ENCODE peak calls at places on chromosomes 11 and 22, in nine cellular contexts. L is spleen, A is H1, P is left lung, I is K562, X is PC-9, N is body of pancreas, Z is PC-3, R is mucosa of descending colon. K is an unnamed sample. For H3K4me1, the result is how much of the 10 kb centered on the place peaks cover.

GRCh38 chr11:6457581-6458320 is 16.0 kb downstream of the TRIM3 start:
- DNase-seq in L (no peak), A (no peak), P (peak), I (no peak), X (no peak), N (no peak), Z (no peak), R (no peak), K (no peak)

GRCh38 chr22:31980628-31981027 is 36.3 kb downstream of the YWHAH start:
- DNase-seq in L (no peak), A (no peak), P (no peak), I (no peak), X (no peak), N (no peak), Z (no peak), R (no peak), K (no peak)

GRCh38 chr11:8370812-8371515 is 107.3 kb upstream of the LMO1 start:
- DNase-seq in L (no peak), A (no peak), P (no peak), I (no peak), X (no peak), N (no peak), Z (no peak), R (no peak), K (no peak)

GRCh38 chr11:5521540-5521939 is 5.0 kb upstream of the UBQLNL start:
- DNase-seq in L (no peak), A (no peak), P (no peak), I (no peak), X (no peak), N (no peak), Z (peak), R (no peak), K (no peak)

GRCh38 chr11:1207451-1208360 is 15.2 kb upstream of the MUC5B start:
- DNase-seq in L (peak), A (no peak), P (peak), I (no peak), X (no peak), N (peak), Z (no peak), R (peak), K (no peak)

GRCh38 chr11:47147250-47147649 is 29.4 kb downstream of the ARFGAP2 start:
- DNase-seq in L (no peak), A (no peak), P (no peak), I (no peak), X (no peak), N (no peak), Z (no peak), R (no peak), K (no peak)

GRCh38 chr11:790721-791564 is 1.1 kb upstream of the CEND1 start:
- DNase-seq in L (peak), A (no peak), P (no peak), I (no peak), X (no peak), N (no peak), Z (no peak), R (no peak), K (no peak)

GRCh38 chr22:36279219-36279666 is 26.3 kb downstream of the APOL1 start:
- DNase-seq in L (no peak), A (no peak), P (no peak), I (no peak), X (peak), N (no peak), Z (no peak), R (no peak), K (no peak)

GRCh38 chr22:23070418-23071162 is at the start of gene GNAZ:
- DNase-seq in L (peak), A (no peak), P (peak), I (no peak), X (no peak), N (peak), Z (no peak), R (peak), K (no peak)

GRCh38 chr11:11973361-11973800 is 35.0 kb downstream of the DKK3 start:
- DNase-seq in L (no peak), A (no peak), P (no peak), I (no peak), X (no peak), N (peak), Z (no peak), R (no peak), K (no peak)

GRCh38 chr11:2886191-2886894 is 768 bp upstream of the CDKN1C start:
- DNase-seq in L (peak), A (no peak), P (peak), I (peak), X (no peak), N (peak), Z (no peak), R (peak), K (no peak)

GRCh38 chr11:122743949-122744876 is 88.7 kb downstream of the UBASH3B start:
- DNase-seq in L (peak), A (no peak), P (no peak), I (no peak), X (no peak), N (no peak), Z (no peak), R (peak), K (no peak)

GRCh38 chr11:64461081-64461480 is 102.1 kb downstream of the RPS6KA4 start:
- DNase-seq in L (peak), A (no peak), P (no peak), I (no peak), X (no peak), N (no peak), Z (no peak), R (no peak), K (no peak)

GRCh38 chr11:36376888-36377758 is 81.0 kb downstream of the PRR5L start:
- DNase-seq in L (peak), A (peak), P (peak), I (no peak), X (no peak), N (peak), Z (no peak), R (peak), K (peak)

GRCh38 chr11:74579577-74580270 is 12.7 kb upstream of the POLD3 start:
- DNase-seq in L (no peak), A (no peak), P (no peak), I (no peak), X (no peak), N (no peak), Z (no peak), R (no peak), K (no peak)

GRCh38 chr11:114181752-114182151 is 114.4 kb upstream of the NNMT start:
- DNase-seq in L (no peak), A (no peak), P (no peak), I (no peak), X (no peak), N (no peak), Z (no peak), R (peak), K (no peak)

GRCh38 chr11:114185436-114185835 is 110.8 kb upstream of the NNMT start:
- DNase-seq in L (no peak), A (no peak), P (no peak), I (no peak), X (no peak), N (no peak), Z (no peak), R (no peak), K (no peak)

GRCh38 chr11:114181195-114181594 is 115.0 kb upstream of the NNMT start:
- DNase-seq in L (no peak), A (no peak), P (no peak), I (no peak), X (no peak), N (no peak), Z (no peak), R (peak), K (no peak)

GRCh38 chr11:114182471-114182968 is 113.7 kb upstream of the NNMT start:
- DNase-seq in L (no peak), A (no peak), P (no peak), I (no peak), X (no peak), N (no peak), Z (no peak), R (no peak), K (no peak)

GRCh38 chr11:114183041-114183511 is 113.1 kb upstream of the NNMT start:
- DNase-seq in L (peak), A (no peak), P (no peak), I (peak), X (no peak), N (peak), Z (no peak), R (peak), K (no peak)
- H3K4me1 ChIP-seq in L (half or more), A (under half), P (under half), I (under half), X (under half), N (half or more), Z (under half), R (under half), K (under half)

DNA sequence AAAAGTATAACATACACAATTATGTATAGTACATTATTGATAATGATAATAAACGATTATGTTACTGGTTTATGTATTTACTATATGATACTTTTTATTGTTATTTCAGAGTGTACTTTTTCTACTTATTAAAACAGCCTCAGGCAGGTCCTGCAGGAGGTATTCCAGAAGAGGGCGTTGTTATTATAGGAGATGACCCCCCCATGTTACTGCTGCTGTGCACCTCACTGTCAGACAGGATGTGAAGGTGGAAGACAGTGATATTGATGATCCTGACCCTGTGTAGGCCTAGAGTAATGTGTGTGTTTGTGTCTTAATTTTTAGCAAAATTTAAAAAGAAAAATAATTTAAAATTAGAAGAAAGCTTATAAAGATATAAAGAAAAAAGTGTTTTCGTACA is 57.6 kb downstream of the REXO2 start:
- DNase-seq in L (no peak), A (no peak), P (no peak), I (peak), X (no peak), N (no peak), Z (peak), R (no peak), K (no peak)
- TF ChIP-seq CTCF in L (no peak), A (no peak), P (no peak), I (peak), X (no peak), N (no peak), Z (no peak), R (no peak), K (no peak)

DNA sequence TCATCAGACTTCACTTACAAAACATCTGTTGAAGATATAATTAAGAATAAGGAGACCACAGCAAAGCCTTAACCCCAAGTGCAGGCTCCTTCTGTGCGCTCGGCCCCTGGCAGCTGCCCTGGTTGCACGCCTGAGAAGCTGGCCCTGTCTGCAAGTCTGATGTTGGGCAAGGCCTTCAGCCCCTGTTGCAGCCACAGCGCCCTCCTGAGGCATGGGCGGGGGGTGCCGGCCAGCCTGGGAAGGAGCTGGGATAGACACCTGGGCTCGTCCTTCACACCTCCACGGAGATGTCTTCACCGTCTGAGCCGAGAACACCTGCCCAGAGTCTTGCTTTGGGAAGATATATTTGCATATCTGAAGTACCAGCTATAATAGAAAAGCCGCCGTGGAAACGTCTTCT is 104.1 kb downstream of the MPPED1 start:
- DNase-seq in L (no peak), A (no peak), P (peak), I (no peak), X (no peak), N (no peak), Z (no peak), R (no peak), K (no peak)
- H3K4me1 ChIP-seq in L (under half), A (under half), P (under half), I (under half), X (under half), N (under half), Z (under half), R (under half), K (under half)

DNA sequence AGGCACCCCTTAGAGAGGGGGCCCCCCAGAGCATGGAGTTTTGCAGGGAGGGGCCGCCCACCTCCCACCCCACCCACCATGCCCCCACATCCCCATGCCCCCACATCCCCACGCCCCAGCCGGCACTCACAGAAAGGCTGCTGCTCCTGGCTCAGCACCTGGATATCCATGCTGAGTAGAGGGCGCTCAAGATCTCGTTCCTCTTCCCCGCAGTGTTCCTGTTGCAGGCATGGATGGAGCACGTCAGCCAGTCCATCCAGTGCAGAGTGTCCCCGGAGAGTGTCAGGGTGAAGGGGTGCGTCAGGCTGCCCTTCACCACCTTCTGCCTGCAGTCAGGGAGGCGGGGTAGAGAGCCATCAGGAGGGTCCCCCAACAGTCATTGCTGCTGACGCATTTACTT is 156.2 kb downstream of the CRYBB2 start:
- DNase-seq in L (no peak), A (no peak), P (no peak), I (no peak), X (no peak), N (no peak), Z (no peak), R (no peak), K (no peak)
- TF ChIP-seq CTCF in L (no peak), A (peak), P (no peak), I (no peak), X (no peak), N (no peak), Z (no peak), R (no peak), K (no peak)

GRCh38 chr11:48242501-48242900 is 2.4 kb upstream of the OR4X2 start:
- DNase-seq in L (no peak), A (no peak), P (no peak), I (no peak), X (no peak), N (no peak), Z (no peak), R (no peak), K (no peak)

GRCh38 chr11:48248902-48249301 is 4.0 kb downstream of the OR4X2 start:
- DNase-seq in L (no peak), A (no peak), P (no peak), I (no peak), X (no peak), N (no peak), Z (no peak), R (no peak), K (no peak)

DNA sequence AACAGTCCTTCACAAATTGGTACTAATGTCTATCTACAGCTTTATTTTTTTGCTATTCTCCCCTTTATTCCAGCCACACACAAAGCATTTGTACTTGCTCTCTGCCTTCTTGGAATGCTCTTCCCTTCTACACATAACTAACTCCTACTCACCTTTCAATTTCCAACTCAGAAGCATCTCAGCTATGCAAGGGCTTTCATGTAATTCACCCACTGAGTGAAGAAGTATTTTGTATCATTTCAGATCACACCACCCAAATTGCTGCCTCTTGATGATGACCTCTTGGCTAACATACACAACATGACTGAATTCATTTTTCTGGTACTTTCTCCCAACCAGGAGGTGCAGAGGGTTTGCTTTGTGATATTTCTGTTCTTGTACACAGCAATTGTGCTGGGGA is at the start of gene OR4X2:
- DNase-seq in L (no peak), A (no peak), P (no peak), I (no peak), X (no peak), N (no peak), Z (no peak), R (no peak), K (no peak)
- H3K4me1 ChIP-seq in L (under half), A (under half), P (under half), I (under half), X (under half), N (under half), Z (under half), R (under half), K (under half)

GRCh38 chr11:13486926-13487660 is 8.7 kb downstream of the PTH start:
- DNase-seq in L (peak), A (no peak), P (peak), I (peak), X (no peak), N (peak), Z (no peak), R (peak), K (peak)

DNA sequence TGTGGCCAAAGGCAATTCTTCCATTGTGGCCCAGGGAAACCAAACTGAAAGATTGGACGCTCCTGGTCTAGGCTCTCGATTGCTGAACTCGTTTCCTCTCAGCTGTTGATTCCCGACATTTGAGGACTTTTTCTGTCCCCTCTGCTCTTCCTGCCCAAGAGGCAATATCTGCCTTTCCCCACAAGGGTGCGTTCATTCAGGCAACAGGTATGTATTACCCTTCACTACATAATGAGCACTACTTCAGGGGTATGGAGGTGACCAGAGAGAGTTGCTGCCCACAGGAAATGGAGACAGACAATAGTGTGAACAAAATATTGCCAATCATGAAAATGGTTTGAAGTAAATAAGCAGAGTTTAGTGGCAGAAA is 8.2 kb downstream of the PTH start:
- DNase-seq in L (no peak), A (no peak), P (no peak), I (peak), X (no peak), N (peak), Z (peak), R (no peak), K (no peak)
- TF ChIP-seq CTCF in L (no peak), A (peak), P (no peak), I (peak), X (peak), N (peak), Z (peak), R (peak), K (peak)